ENCODE peak calls at places on chromosomes 13 and 19, in four cellular contexts. C, W, Y and A are unnamed samples.

GRCh38 chr13:26961890-26962615 is 201.5 kb upstream of the GPR12 start:
- DNase-seq in C (no peak), W (no peak), Y (peak), A (no peak)

GRCh38 chr19:46408611-46409039 is 4.7 kb downstream of the CCDC8 start:
- DNase-seq in C (peak), W (no peak), Y (no peak), A (no peak)

GRCh38 chr13:64239372-64239771 is 2823.7 kb upstream of the PCDH20 start:
- DNase-seq in C (peak), W (no peak), Y (no peak), A (peak)

GRCh38 chr19:45294291-45295029 is 28.2 kb downstream of the CKM start:
- DNase-seq in C (no peak), W (no peak), Y (no peak), A (no peak)

GRCh38 chr19:42313096-42313839 is at the start of gene TMEM145:
- DNase-seq in C (peak), W (no peak), Y (peak), A (peak)

GRCh38 chr13:40660270-40660669 is 6.2 kb downstream of the FOXO1 start:
- DNase-seq in C (no peak), W (no peak), Y (no peak), A (no peak)

GRCh38 chr13:113848431-113849260 is 15.2 kb downstream of the GAS6 start:
- DNase-seq in C (no peak), W (no peak), Y (no peak), A (no peak)

GRCh38 chr19:2820112-2820702 is 539 bp downstream of the ZNF554 start:
- DNase-seq in C (no peak), W (no peak), Y (no peak), A (peak)

GRCh38 chr13:94620286-94620896 is 18.7 kb downstream of the GPR180 start:
- DNase-seq in C (peak), W (no peak), Y (peak), A (peak)

GRCh38 chr13:43270043-43270830 is 246.9 kb downstream of the DNAJC15 start:
- DNase-seq in C (peak), W (no peak), Y (no peak), A (no peak)

GRCh38 chr19:49359851-49360845 is 2.1 kb downstream of the TEAD2 start:
- DNase-seq in C (no peak), W (no peak), Y (no peak), A (no peak)

GRCh38 chr19:29259153-29259552 is 46.2 kb upstream of the UQCRFS1 start:
- DNase-seq in C (no peak), W (no peak), Y (peak), A (no peak)

GRCh38 chr13:111241006-111241755 is 79.3 kb upstream of the TEX29 start:
- DNase-seq in C (no peak), W (no peak), Y (no peak), A (no peak)

GRCh38 chr19:45469835-45470146 is 2.0 kb downstream of the FOSB start:
- DNase-seq in C (no peak), W (no peak), Y (peak), A (no peak)

GRCh38 chr13:79859756-79860155 is 378.8 kb downstream of the NDFIP2 start:
- DNase-seq in C (no peak), W (no peak), Y (no peak), A (no peak)

GRCh38 chr19:10784257-10784656 is 51.8 kb downstream of the TMED1 start:
- DNase-seq in C (no peak), W (no peak), Y (no peak), A (no peak)

GRCh38 chr13:35912841-35913240 is 218.3 kb downstream of the DCLK1 start:
- DNase-seq in C (no peak), W (no peak), Y (no peak), A (no peak)

GRCh38 chr13:66859934-66860867 is 369.9 kb downstream of the PCDH9 start:
- DNase-seq in C (peak), W (no peak), Y (no peak), A (peak)

GRCh38 chr19:46115396-46116109 is 8.9 kb downstream of the IGFL3 start:
- DNase-seq in C (peak), W (peak), Y (no peak), A (no peak)

GRCh38 chr19:4676955-4677731 is 7.0 kb upstream of the MYDGF start:
- DNase-seq in C (peak), W (no peak), Y (peak), A (peak)

GRCh38 chr19:5107432-5108122 is 138.7 kb downstream of the KDM4B start:
- DNase-seq in C (no peak), W (no peak), Y (no peak), A (no peak)

GRCh38 chr19:51311388-51312257 is at the start of gene IGLON5:
- DNase-seq in C (no peak), W (no peak), Y (peak), A (no peak)

GRCh38 chr13:114258589-114258988 is 22.8 kb upstream of the UPF3A start:
- DNase-seq in C (no peak), W (no peak), Y (no peak), A (no peak)

GRCh38 chr19:46210634-46211033 is 18.9 kb upstream of the IGFL1 start:
- DNase-seq in C (no peak), W (no peak), Y (no peak), A (no peak)

GRCh38 chr13:42110410-42111155 is 62.1 kb downstream of the DGKH start:
- DNase-seq in C (peak), W (peak), Y (peak), A (peak)

DNA sequence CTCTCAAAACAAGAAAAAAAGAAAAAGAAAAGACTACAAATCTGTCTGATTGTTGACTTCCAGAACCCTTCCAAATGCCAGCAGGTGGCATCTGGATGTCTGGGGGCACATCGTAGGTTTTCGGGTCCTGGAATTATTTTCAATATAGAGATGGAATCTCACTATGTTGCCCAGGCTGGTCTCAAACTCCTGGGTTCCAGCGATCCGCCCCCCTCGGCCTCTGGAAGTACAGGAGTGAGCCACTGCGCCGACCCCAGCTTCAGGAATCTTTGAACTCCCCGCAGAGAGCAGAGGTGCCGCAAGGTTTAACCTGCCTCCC is 567 bp upstream of the B3GNT3 start:
- DNase-seq in C (no peak), W (no peak), Y (no peak), A (no peak)
- H3K9ac ChIP-seq in C (no peak), W (no peak), Y (no peak), A (no peak)

DNA sequence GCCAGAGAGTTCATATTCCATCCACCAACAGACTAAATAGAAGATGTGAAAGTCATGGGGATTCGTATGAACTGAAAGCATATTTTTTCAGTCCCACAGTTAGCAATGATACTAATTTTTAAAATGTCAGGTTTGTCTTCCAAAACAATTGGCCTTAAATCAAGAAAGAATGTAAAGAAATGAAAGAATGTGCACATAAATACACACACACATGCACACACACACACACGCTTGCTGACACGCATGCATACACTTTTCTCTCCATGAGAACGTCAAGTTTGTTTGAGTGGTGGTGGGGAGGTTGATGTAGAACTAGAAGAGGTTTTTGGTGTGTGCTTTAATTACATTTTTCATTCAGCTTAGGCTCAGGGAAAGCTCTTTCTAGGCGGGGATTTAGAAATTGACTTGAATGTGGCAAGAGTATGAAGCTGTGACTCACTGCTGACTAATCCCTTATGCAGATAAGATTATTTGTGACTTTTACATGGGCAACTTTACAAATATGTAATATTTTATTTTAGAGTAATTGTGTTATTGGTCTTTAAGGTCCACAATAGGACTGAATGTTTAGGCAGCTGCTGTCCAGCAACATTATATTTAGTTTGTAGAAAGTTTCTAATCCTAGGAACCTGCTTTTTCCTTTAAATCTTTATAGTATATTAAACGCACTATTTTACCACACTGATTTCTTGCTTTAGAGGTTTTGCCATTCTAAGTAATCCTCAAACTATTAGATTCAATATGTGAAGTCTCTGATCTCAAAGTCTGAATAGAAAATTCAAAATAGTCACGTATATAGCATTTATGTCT is 18.8 kb downstream of the FLT1 start:
- DNase-seq in C (peak), W (no peak), Y (no peak), A (peak)
- TF ChIP-seq FOS in C (peak), W (no peak), Y (peak), A (peak)

GRCh38 chr19:55504981-55505380 is 16.7 kb downstream of the SSC5D start:
- DNase-seq in C (no peak), W (no peak), Y (no peak), A (no peak)
- H3K9ac ChIP-seq in C (no peak), W (no peak), Y (no peak), A (no peak)

GRCh38 chr13:73698859-73699258 is 435.3 kb downstream of the KLF12 start:
- DNase-seq in C (peak), W (no peak), Y (no peak), A (no peak)

GRCh38 chr13:73702419-73703071 is 431.7 kb downstream of the KLF12 start:
- DNase-seq in C (no peak), W (peak), Y (no peak), A (no peak)

GRCh38 chr13:73708393-73708985 is 425.7 kb downstream of the KLF12 start:
- DNase-seq in C (peak), W (no peak), Y (peak), A (peak)

GRCh38 chr13:73704587-73704986 is 429.6 kb downstream of the KLF12 start:
- DNase-seq in C (no peak), W (no peak), Y (no peak), A (no peak)

DNA sequence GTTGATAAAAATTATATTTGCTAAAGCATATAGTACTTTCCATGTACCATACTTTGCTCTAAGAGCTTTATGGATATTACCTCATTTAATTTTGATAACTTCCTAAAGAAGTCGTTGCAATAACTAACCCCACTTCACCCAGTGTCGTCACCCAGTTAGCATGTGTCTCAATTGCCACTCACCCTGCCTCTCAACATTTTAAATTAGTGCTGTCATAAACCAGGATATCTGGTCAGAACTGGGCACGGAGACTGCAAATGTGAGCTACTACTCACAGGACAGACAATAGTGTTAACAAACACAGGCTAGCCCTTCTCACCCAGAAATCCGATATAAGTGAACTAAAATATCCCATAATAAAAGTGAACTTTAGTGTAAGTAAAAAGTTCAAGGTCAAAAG is 430.6 kb downstream of the KLF12 start:
- DNase-seq in C (no peak), W (no peak), Y (no peak), A (no peak)
- TF ChIP-seq FOS in C (no peak), W (no peak), Y (no peak), A (no peak)

DNA sequence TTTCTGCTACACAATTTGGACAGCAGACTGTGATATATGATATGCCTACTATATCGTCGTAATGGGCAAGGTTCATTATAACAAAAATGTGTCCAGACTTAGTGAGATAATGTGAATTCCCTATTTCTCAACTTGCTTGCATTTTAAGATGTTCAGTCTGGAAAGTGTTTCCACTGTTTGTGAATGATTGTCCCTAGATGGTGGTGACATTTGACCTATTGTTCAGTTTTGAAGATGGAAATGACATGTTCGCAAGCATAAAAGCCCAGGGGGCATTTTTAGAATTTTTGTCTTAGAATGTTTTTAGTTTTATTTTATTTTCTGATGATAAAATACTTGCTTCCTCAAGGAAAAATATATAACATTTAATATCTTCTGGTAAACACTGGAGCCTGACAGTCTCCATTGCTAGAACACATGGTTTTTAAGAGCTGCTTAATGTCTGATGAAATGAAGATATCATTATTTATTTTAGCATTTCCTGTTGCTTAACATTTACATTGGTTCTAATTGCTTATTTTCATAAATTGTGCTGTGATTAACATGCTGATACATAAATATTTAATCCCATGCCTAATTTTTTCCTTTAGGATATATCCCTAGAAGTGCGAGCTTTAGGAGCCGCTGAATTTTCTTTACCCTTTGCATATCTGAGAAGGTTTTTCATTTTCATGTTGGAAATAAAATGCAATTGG is 27.1 kb downstream of the MBNL2 start:
- DNase-seq in C (no peak), W (no peak), Y (no peak), A (no peak)
- H3K9ac ChIP-seq in C (peak), W (no peak), Y (peak), A (peak)